ENCODE peak calls at places on chromosomes 3 and 15, in five cellular contexts. One of them, this sample, is unnamed.

GRCh38 chr3:136676009-136676408 is 76.2 kb downstream of the STAG1 start:
- DNase-seq in EL: no peak
- DNase-seq in AG08396: no peak
- DNase-seq in LNCaP clone FGC: no peak
- DNase-seq in stimulated activated CD8-positive, alpha-beta memory T cell treated with anti-CD3 and anti-CD28 coated beads, Interleukin-7, amount 100 ng/mL, for 1 hour: no peak
- DNase-seq in this sample: no peak

GRCh38 chr3:182412066-182412465 is 381.2 kb upstream of the ATP11B start:
- DNase-seq in AG08396: no peak
- DNase-seq in LNCaP clone FGC: no peak
- DNase-seq in EL: no peak
- DNase-seq in stimulated activated CD8-positive, alpha-beta memory T cell treated with anti-CD3 and anti-CD28 coated beads, Interleukin-7, amount 100 ng/mL, for 1 hour: no peak
- DNase-seq in this sample: no peak

GRCh38 chr15:72369964-72370363 is 5.8 kb downstream of the HEXA start:
- DNase-seq in LNCaP clone FGC: no peak
- DNase-seq in AG08396: no peak
- DNase-seq in stimulated activated CD8-positive, alpha-beta memory T cell treated with anti-CD3 and anti-CD28 coated beads, Interleukin-7, amount 100 ng/mL, for 1 hour: no peak
- DNase-seq in EL: no peak
- DNase-seq in this sample: no peak

GRCh38 chr15:73677146-73677607 is 7.0 kb upstream of the CD276 start:
- DNase-seq in stimulated activated CD8-positive, alpha-beta memory T cell treated with anti-CD3 and anti-CD28 coated beads, Interleukin-7, amount 100 ng/mL, for 1 hour: peak
- DNase-seq in LNCaP clone FGC: no peak
- DNase-seq in EL: peak
- DNase-seq in AG08396: peak
- DNase-seq in this sample: peak

GRCh38 chr15:88744548-88745020 is 58.7 kb upstream of the ACAN start:
- DNase-seq in EL: peak
- DNase-seq in stimulated activated CD8-positive, alpha-beta memory T cell treated with anti-CD3 and anti-CD28 coated beads, Interleukin-7, amount 100 ng/mL, for 1 hour: no peak
- DNase-seq in LNCaP clone FGC: no peak
- DNase-seq in AG08396: no peak
- DNase-seq in this sample: no peak

GRCh38 chr3:189824629-189825312 is 193.6 kb downstream of the TP63 start:
- DNase-seq in EL: peak
- DNase-seq in AG08396: peak
- DNase-seq in LNCaP clone FGC: no peak
- DNase-seq in stimulated activated CD8-positive, alpha-beta memory T cell treated with anti-CD3 and anti-CD28 coated beads, Interleukin-7, amount 100 ng/mL, for 1 hour: no peak
- DNase-seq in this sample: no peak

GRCh38 chr15:38622317-38622716 is 57.7 kb upstream of the RASGRP1 start:
- DNase-seq in EL: no peak
- DNase-seq in LNCaP clone FGC: no peak
- DNase-seq in stimulated activated CD8-positive, alpha-beta memory T cell treated with anti-CD3 and anti-CD28 coated beads, Interleukin-7, amount 100 ng/mL, for 1 hour: no peak
- DNase-seq in AG08396: no peak
- DNase-seq in this sample: no peak

GRCh38 chr3:94647131-94647530 is 584.3 kb downstream of the NSUN3 start:
- DNase-seq in EL: no peak
- DNase-seq in stimulated activated CD8-positive, alpha-beta memory T cell treated with anti-CD3 and anti-CD28 coated beads, Interleukin-7, amount 100 ng/mL, for 1 hour: no peak
- DNase-seq in AG08396: no peak
- DNase-seq in LNCaP clone FGC: no peak
- DNase-seq in this sample: no peak

This sample was measured in naive thymus-derived CD8-positive, alpha-beta T cell.